ENCODE peak calls at places on chromosomes 1 and 21, in seven cellular contexts. H, G, F, Q, N, L and B are unnamed samples.

GRCh38 chr1:179288977-179289376 is 4.6 kb upstream of the SOAT1 start:
- DNase-seq in H (no peak), G (no peak), F (no peak), Q (no peak), N (no peak), L (no peak), B (no peak)

GRCh38 chr1:59486595-59486994 is 189.7 kb downstream of the FGGY start:
- DNase-seq in H (no peak), G (peak), F (no peak), Q (no peak), N (no peak), L (no peak), B (no peak)

GRCh38 chr1:215269955-215270354 is 187.4 kb downstream of the KCNK2 start:
- DNase-seq in H (no peak), G (no peak), F (no peak), Q (no peak), N (no peak), L (no peak), B (no peak)

GRCh38 chr1:38043036-38043747 is 3.4 kb downstream of the POU3F1 start:
- DNase-seq in H (no peak), G (no peak), F (no peak), Q (no peak), N (no peak), L (no peak), B (no peak)

GRCh38 chr1:167803358-167804217 is 81.8 kb downstream of the MPZL1 start:
- DNase-seq in H (peak), G (peak), F (peak), Q (peak), N (peak), L (peak), B (peak)

GRCh38 chr1:10451286-10451685 is 1.5 kb downstream of the CORT start:
- DNase-seq in H (no peak), G (peak), F (no peak), Q (no peak), N (no peak), L (no peak), B (peak)

GRCh38 chr21:44801468-44802395 is at the start of gene UBE2G2:
- DNase-seq in H (no peak), G (peak), F (no peak), Q (peak), N (peak), L (peak), B (peak)

GRCh38 chr1:43632135-43632670 is 17.7 kb upstream of the KDM4A start:
- DNase-seq in H (no peak), G (no peak), F (no peak), Q (peak), N (peak), L (no peak), B (no peak)

GRCh38 chr1:80987106-80987505 is 813.6 kb upstream of the ADGRL2 start:
- DNase-seq in H (no peak), G (no peak), F (no peak), Q (no peak), N (no peak), L (no peak), B (no peak)

GRCh38 chr21:41605178-41605933 is 97.4 kb upstream of the TMPRSS2 start:
- DNase-seq in H (no peak), G (no peak), F (no peak), Q (no peak), N (peak), L (no peak), B (no peak)

GRCh38 chr1:84103197-84103992 is 40.7 kb upstream of the PRKACB start:
- DNase-seq in H (no peak), G (peak), F (no peak), Q (peak), N (peak), L (peak), B (peak)

GRCh38 chr1:150006881-150007401 is 3.6 kb downstream of the OTUD7B start:
- DNase-seq in H (no peak), G (peak), F (no peak), Q (peak), N (no peak), L (no peak), B (no peak)

GRCh38 chr1:9110669-9111356 is 18.1 kb downstream of the GPR157 start:
- DNase-seq in H (no peak), G (peak), F (peak), Q (peak), N (peak), L (peak), B (peak)

GRCh38 chr1:192489046-192489445 is 86.5 kb upstream of the RGS1 start:
- DNase-seq in H (no peak), G (peak), F (no peak), Q (no peak), N (no peak), L (no peak), B (peak)

GRCh38 chr21:35360870-35361570 is 311.9 kb upstream of the RUNX1 start:
- DNase-seq in H (no peak), G (no peak), F (no peak), Q (no peak), N (no peak), L (no peak), B (no peak)

GRCh38 chr1:22808846-22809501 is 98.3 kb downstream of the EPHB2 start:
- DNase-seq in H (no peak), G (peak), F (no peak), Q (no peak), N (no peak), L (no peak), B (no peak)

GRCh38 chr21:29256125-29256895 is 42.4 kb upstream of the BACH1 start:
- DNase-seq in H (no peak), G (no peak), F (no peak), Q (no peak), N (no peak), L (no peak), B (peak)

GRCh38 chr1:46114925-46115603 is 17.4 kb downstream of the PIK3R3 start:
- DNase-seq in H (no peak), G (no peak), F (no peak), Q (no peak), N (no peak), L (no peak), B (no peak)

GRCh38 chr1:180262628-180263488 is 32.8 kb downstream of the LHX4 start:
- DNase-seq in H (no peak), G (no peak), F (no peak), Q (no peak), N (no peak), L (no peak), B (no peak)

GRCh38 chr1:92884195-92884594 is 52.4 kb downstream of the RPL5 start:
- DNase-seq in H (no peak), G (no peak), F (no peak), Q (no peak), N (no peak), L (no peak), B (no peak)

GRCh38 chr21:41666641-41667051 is 100.2 kb downstream of the RIPK4 start:
- DNase-seq in H (no peak), G (no peak), F (no peak), Q (no peak), N (no peak), L (no peak), B (no peak)

GRCh38 chr1:178019622-178020021 is 49.8 kb upstream of the SEC16B start:
- DNase-seq in H (no peak), G (no peak), F (no peak), Q (no peak), N (no peak), L (no peak), B (no peak)

GRCh38 chr1:211334986-211335385 is 8.4 kb downstream of the TRAF5 start:
- DNase-seq in H (no peak), G (peak), F (no peak), Q (no peak), N (no peak), L (no peak), B (no peak)

GRCh38 chr1:211653907-211654553 is 21.4 kb downstream of the NEK2 start:
- DNase-seq in H (no peak), G (peak), F (no peak), Q (no peak), N (peak), L (no peak), B (peak)

GRCh38 chr1:115911298-115911697 is 65.0 kb upstream of the SLC22A15 start:
- DNase-seq in H (no peak), G (no peak), F (no peak), Q (no peak), N (no peak), L (no peak), B (no peak)

GRCh38 chr1:226128487-226129075 is 58.0 kb downstream of the ACBD3 start:
- DNase-seq in H (no peak), G (peak), F (no peak), Q (no peak), N (peak), L (no peak), B (no peak)

GRCh38 chr1:46526689-46527291 is 24.7 kb downstream of the KNCN start:
- DNase-seq in H (no peak), G (no peak), F (no peak), Q (peak), N (peak), L (no peak), B (no peak)

GRCh38 chr1:154481058-154481457 is 21.0 kb upstream of the TDRD10 start:
- DNase-seq in H (no peak), G (no peak), F (no peak), Q (no peak), N (no peak), L (no peak), B (peak)

GRCh38 chr1:6001992-6002576 is 9.9 kb upstream of the NPHP4 start:
- DNase-seq in H (no peak), G (no peak), F (no peak), Q (no peak), N (no peak), L (no peak), B (no peak)

GRCh38 chr1:5551274-5551966 is 440.8 kb downstream of the NPHP4 start:
- DNase-seq in H (no peak), G (no peak), F (no peak), Q (peak), N (peak), L (peak), B (no peak)

GRCh38 chr1:43653339-43653738 is 3.4 kb downstream of the KDM4A start:
- DNase-seq in H (peak), G (peak), F (no peak), Q (no peak), N (no peak), L (no peak), B (peak)

GRCh38 chr1:53430779-53431178 is 28.4 kb upstream of the DMRTB1 start:
- DNase-seq in H (no peak), G (no peak), F (peak), Q (no peak), N (no peak), L (no peak), B (no peak)
- H3K9ac ChIP-seq in H (no peak), G (no peak), F (no peak), Q (no peak), N (no peak), L (no peak), B (no peak)

GRCh38 chr1:28178690-28179485 is 2.4 kb upstream of the PTAFR start:
- DNase-seq in H (no peak), G (no peak), F (no peak), Q (no peak), N (no peak), L (no peak), B (no peak)

GRCh38 chr1:28173151-28173979 is 3.1 kb downstream of the PTAFR start:
- DNase-seq in H (no peak), G (peak), F (no peak), Q (no peak), N (peak), L (no peak), B (no peak)

GRCh38 chr1:28173980-28174297 is 2.6 kb downstream of the PTAFR start:
- DNase-seq in H (no peak), G (peak), F (no peak), Q (no peak), N (no peak), L (no peak), B (no peak)

GRCh38 chr1:28180310-28181305 is 4.1 kb upstream of the PTAFR start:
- DNase-seq in H (no peak), G (no peak), F (no peak), Q (no peak), N (no peak), L (no peak), B (peak)

DNA sequence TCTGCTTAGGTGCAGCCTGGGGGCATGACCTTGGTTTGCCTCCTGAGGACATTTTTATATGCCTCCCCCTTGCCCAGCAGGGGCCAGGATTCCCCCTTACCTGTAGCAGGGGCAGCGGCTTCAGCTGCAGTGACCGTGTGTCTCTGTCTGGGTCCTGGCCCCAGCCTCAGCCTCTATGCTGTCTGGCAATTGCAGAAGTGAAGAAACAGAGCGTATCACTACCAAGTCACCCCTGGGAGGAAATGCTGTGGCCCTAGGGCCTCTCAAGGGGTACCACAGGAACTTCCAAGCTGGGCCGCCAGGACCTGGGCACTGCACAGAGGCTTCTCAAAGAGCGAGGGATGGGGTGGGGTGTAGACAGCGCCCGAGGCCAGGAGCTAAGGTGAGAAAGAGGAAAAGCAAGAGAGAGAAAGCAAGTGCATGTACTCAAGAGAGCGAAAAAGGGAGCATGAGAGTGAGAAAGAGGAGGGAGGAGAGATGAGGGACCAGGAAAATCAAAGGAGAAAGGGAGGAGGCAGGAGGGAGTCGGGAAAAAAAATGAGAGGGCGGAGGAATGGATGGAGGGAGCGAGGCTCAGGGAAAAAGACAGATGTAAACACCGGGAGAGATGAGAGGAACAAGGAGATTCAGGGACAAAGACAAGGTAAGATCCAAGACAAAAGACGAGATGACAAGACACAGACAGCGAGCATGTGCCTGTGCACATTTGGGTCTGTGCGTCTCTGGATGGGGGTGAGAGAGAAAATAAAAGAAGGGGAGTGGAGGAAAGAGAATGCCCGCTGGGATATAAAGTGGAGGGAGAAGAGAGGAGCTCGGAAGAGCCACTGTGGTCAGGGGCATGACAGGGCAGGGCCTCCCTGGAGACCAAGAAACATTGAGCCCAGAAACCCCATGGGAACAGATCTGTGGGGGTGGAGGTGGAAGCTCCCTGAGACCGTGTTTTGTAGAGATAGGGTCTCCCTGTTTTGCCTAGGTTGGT is at the start of gene PTAFR:
- DNase-seq in H (no peak), G (no peak), F (no peak), Q (no peak), N (no peak), L (no peak), B (no peak)
- TF ChIP-seq POLR2A in H (peak), G (no peak), F (no peak), Q (no peak), N (no peak), L (no peak), B (no peak)

GRCh38 chr1:222031286-222031685 is 289.4 kb upstream of the DUSP10 start:
- DNase-seq in H (no peak), G (no peak), F (no peak), Q (no peak), N (no peak), L (no peak), B (no peak)

GRCh38 chr1:222023025-222023424 is 281.1 kb upstream of the DUSP10 start:
- DNase-seq in H (peak), G (no peak), F (no peak), Q (no peak), N (no peak), L (no peak), B (no peak)

GRCh38 chr1:222028694-222029093 is 286.8 kb upstream of the DUSP10 start:
- DNase-seq in H (no peak), G (no peak), F (no peak), Q (no peak), N (no peak), L (no peak), B (no peak)

GRCh38 chr1:222028151-222028550 is 286.3 kb upstream of the DUSP10 start:
- DNase-seq in H (no peak), G (no peak), F (no peak), Q (no peak), N (no peak), L (no peak), B (no peak)

DNA sequence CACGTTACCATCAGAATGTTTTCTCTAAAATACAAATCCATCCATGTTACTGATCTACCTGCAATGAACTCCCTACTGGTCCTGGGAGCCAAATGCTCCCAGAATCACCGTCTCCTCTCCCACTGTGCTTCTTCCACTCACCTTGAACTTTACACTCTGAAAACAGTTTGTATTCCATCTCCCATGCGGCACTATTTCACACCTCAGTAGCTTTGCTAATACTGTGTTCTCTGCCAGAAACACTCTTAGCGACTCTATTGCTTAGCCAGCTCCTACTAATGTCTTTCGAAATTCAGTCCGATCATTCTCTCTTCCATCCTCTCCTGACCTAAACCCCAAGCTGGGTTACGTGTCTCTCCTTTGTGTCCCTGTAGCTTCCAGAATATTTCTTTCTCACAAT is 284.4 kb upstream of the DUSP10 start:
- DNase-seq in H (no peak), G (no peak), F (no peak), Q (no peak), N (no peak), L (no peak), B (no peak)
- H3K9ac ChIP-seq in H (no peak), G (no peak), F (no peak), Q (no peak), N (no peak), L (no peak), B (no peak)

GRCh38 chr1:158931055-158931737 is at the start of gene PYHIN1:
- DNase-seq in H (no peak), G (no peak), F (no peak), Q (no peak), N (no peak), L (no peak), B (no peak)

GRCh38 chr1:158930504-158930903 is 848 bp upstream of the PYHIN1 start:
- DNase-seq in H (no peak), G (no peak), F (no peak), Q (no peak), N (no peak), L (no peak), B (no peak)

GRCh38 chr1:158933621-158934020 is 2.3 kb downstream of the PYHIN1 start:
- DNase-seq in H (no peak), G (no peak), F (no peak), Q (no peak), N (no peak), L (no peak), B (no peak)

GRCh38 chr1:158932171-158932570 is 819 bp downstream of the PYHIN1 start:
- DNase-seq in H (no peak), G (no peak), F (no peak), Q (no peak), N (no peak), L (no peak), B (no peak)
- TF ChIP-seq POLR2A in H (no peak), G (no peak), F (no peak), Q (no peak), N (no peak), L (no peak), B (no peak)

DNA sequence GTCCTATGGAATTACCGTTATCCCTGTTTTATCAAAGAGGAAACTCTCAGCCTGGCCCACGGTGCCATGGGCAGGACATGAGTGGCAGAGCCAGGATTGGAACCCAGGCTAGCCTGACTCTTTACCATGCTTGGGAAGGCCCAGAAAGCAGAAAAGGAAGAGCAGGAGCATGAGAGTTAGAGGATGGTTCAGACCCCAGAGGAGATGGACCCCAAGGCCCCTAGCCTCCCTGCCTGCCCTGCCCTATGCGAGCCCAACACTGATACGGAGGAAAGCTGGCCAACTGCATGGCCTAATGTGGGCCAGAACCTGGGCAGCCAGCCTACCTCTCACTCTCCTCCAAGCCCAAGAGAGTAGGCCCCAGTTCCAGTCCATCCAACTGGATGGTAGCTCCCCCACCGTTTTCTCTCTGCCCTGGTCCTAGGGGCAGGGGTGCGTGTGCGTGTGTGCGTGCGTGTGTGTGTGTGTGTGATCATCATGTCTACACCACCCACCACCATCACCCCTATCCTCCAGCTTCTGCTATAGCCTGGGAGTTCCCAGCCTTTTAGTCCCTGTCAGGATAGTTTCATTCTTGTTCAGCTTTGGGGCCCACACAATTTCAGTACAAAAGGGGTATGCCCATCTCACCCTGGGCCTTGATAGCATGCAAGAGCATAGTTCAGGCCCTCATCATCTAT is 15.4 kb upstream of the MEX3A start:
- DNase-seq in H (peak), G (no peak), F (no peak), Q (no peak), N (no peak), L (no peak), B (no peak)
- H3K9ac ChIP-seq in H (peak), G (no peak), F (no peak), Q (peak), N (no peak), L (peak), B (peak)

DNA sequence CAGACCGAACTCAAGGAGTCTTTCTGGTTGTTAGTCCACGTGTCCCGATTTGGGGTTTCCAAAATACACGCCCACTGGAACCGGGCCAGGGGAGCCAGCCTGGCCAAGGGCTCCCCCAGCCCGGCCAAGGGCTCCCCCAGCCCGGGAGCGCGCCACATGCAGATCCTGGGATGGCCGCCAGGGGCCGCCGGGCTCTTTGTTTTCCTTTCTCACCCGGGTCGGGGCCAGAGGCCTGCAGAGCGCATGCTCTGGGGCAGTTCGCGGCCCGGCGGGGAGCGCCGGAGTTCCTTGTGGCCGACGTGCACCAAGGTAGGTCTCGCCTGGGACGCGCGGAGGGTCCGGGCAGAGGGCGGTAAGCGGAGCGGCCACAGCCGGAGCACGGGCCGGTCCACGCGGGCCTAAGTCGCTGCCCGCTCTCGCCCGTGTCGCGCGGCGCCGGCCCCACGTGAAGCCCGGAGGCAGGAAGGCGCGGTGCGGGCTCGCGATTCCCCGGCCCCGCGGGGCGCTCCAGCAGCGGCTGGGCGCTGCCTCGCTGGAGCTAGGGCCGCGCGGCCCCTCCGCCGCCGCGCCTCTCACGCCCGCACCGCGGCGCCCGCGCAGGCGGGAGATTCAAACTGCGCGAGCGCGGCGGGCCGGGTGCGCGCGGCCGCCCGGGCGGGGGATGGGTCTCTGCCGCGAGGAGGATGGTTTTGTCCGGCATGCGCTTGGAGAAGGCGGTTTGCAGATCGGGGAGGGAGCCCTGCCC is 12.3 kb downstream of the RCC1 start:
- DNase-seq in H (no peak), G (peak), F (no peak), Q (peak), N (peak), L (no peak), B (peak)
- TF ChIP-seq POLR2A in H (peak), G (no peak), F (peak), Q (peak), N (peak), L (peak), B (peak)